ENCODE peak calls at places on chromosomes 6 and 20, in four cellular contexts. T, D, F and M are unnamed samples.

GRCh38 chr6:168163096-168163731 is 84.2 kb upstream of the FRMD1 start:
- DNase-seq in D (peak), F (no peak), T (no peak), M (no peak)

GRCh38 chr20:8853805-8854338 is 215.0 kb upstream of the PLCB4 start:
- DNase-seq in T (peak), F (no peak), D (peak), M (peak)

GRCh38 chr20:48659888-48660287 is 167.9 kb downstream of the PREX1 start:
- DNase-seq in D (no peak), F (no peak), T (no peak), M (peak)

GRCh38 chr20:62780696-62781095 is 15.6 kb upstream of the MRGBP start:
- DNase-seq in T (no peak), D (no peak), F (no peak), M (no peak)

GRCh38 chr6:128557086-128557485 is 36.7 kb upstream of the PTPRK start:
- DNase-seq in T (no peak), D (peak), F (no peak), M (no peak)

GRCh38 chr6:28948782-28949486 is 25.1 kb upstream of the TRIM27 start:
- DNase-seq in F (no peak), T (no peak), D (no peak), M (no peak)

GRCh38 chr6:125193208-125193607 is 39.6 kb downstream of the TPD52L1 start:
- DNase-seq in T (no peak), F (no peak), D (no peak), M (peak)

GRCh38 chr20:33689973-33690372 is 3.8 kb upstream of the E2F1 start:
- DNase-seq in F (no peak), T (no peak), D (peak), M (no peak)

GRCh38 chr20:36384022-36384619 is 78.0 kb downstream of the DLGAP4 start:
- DNase-seq in T (peak), F (no peak), D (peak), M (peak)

GRCh38 chr20:34705383-34706021 is 1.4 kb downstream of the TP53INP2 start:
- DNase-seq in D (peak), F (no peak), T (no peak), M (peak)

GRCh38 chr20:46021361-46022359 is 7.4 kb upstream of the SLC12A5 start:
- DNase-seq in F (no peak), T (peak), D (no peak), M (peak)

GRCh38 chr20:6780414-6780813 is 12.9 kb downstream of the BMP2 start:
- DNase-seq in T (no peak), F (no peak), D (no peak), M (no peak)

GRCh38 chr6:44473393-44473792 is 85.9 kb downstream of the CDC5L start:
- DNase-seq in T (no peak), D (no peak), F (no peak), M (no peak)

GRCh38 chr6:9138856-9139426 is 703.6 kb upstream of the SLC35B3 start:
- DNase-seq in D (no peak), T (peak), F (no peak), M (peak)

GRCh38 chr6:132496519-132497180 is 16.3 kb downstream of the STX7 start:
- DNase-seq in T (no peak), D (no peak), F (no peak), M (no peak)

GRCh38 chr6:151806757-151807512 is 547 bp upstream of the ESR1 start:
- DNase-seq in F (no peak), D (peak), T (no peak), M (no peak)

GRCh38 chr6:138231399-138231886 is 13.2 kb upstream of the PBOV1 start:
- DNase-seq in D (no peak), F (no peak), T (no peak), M (no peak)

GRCh38 chr20:40687384-40688128 is 1.5 kb downstream of the MAFB start:
- DNase-seq in T (peak), D (peak), F (peak), M (peak)

GRCh38 chr20:58173091-58173490 is 55.4 kb downstream of the ANKRD60 start:
- DNase-seq in D (no peak), T (no peak), F (no peak), M (no peak)

GRCh38 chr20:36521526-36521925 is 19.8 kb upstream of the MYL9 start:
- DNase-seq in T (no peak), D (no peak), F (no peak), M (no peak)

GRCh38 chr6:88166493-88166900 is 350 bp upstream of the CNR1 start:
- DNase-seq in D (no peak), T (no peak), F (peak), M (no peak)

GRCh38 chr20:19341348-19342053 is 129.1 kb downstream of the SLC24A3 start:
- DNase-seq in D (no peak), F (no peak), T (no peak), M (no peak)

GRCh38 chr20:47780990-47781389 is 4.3 kb downstream of the SULF2 start:
- DNase-seq in D (no peak), T (no peak), F (no peak), M (no peak)

GRCh38 chr6:135145509-135145865 is 35.6 kb upstream of the MYB start:
- DNase-seq in D (peak), T (no peak), F (no peak), M (no peak)

GRCh38 chr6:107653183-107653580 is 163.3 kb downstream of the SOBP start:
- DNase-seq in D (no peak), F (peak), T (no peak), M (no peak)

GRCh38 chr6:1047926-1048595 is 263.8 kb upstream of the FOXQ1 start:
- DNase-seq in F (no peak), D (peak), T (no peak), M (no peak)

GRCh38 chr20:59014680-59015389 is 4.4 kb upstream of the TUBB1 start:
- DNase-seq in F (no peak), T (no peak), D (no peak), M (no peak)

GRCh38 chr6:12017263-12017662 is 5.2 kb downstream of the HIVEP1 start:
- DNase-seq in F (no peak), D (no peak), T (no peak), M (no peak)

GRCh38 chr6:50087231-50087954 is 37.7 kb upstream of the DEFB112 start:
- DNase-seq in T (no peak), D (peak), F (no peak), M (peak)

GRCh38 chr20:1952737-1953530 is 40.9 kb downstream of the PDYN start:
- DNase-seq in D (no peak), T (peak), F (no peak), M (no peak)

GRCh38 chr6:12717356-12717755 is 789 bp downstream of the PHACTR1 start:
- DNase-seq in T (peak), F (no peak), D (no peak), M (no peak)

GRCh38 chr20:19867074-19867473 is 109.0 kb downstream of the RIN2 start:
- DNase-seq in F (no peak), D (peak), T (no peak), M (peak)

GRCh38 chr6:63452117-63452516 is 120.2 kb upstream of the LOC128125822 start:
- DNase-seq in F (no peak), T (no peak), D (peak), M (peak)

GRCh38 chr6:3857822-3858221 is 8.6 kb downstream of the FAM50B start:
- DNase-seq in F (no peak), D (no peak), T (no peak), M (no peak)

GRCh38 chr20:22456109-22456508 is 128.3 kb downstream of the FOXA2 start:
- DNase-seq in T (no peak), D (no peak), F (no peak), M (no peak)

GRCh38 chr20:63448050-63448449 is 24.4 kb downstream of the KCNQ2 start:
- DNase-seq in D (no peak), F (no peak), T (no peak), M (no peak)

GRCh38 chr6:44649365-44650025 is 262.0 kb downstream of the CDC5L start:
- DNase-seq in D (peak), F (no peak), T (no peak), M (peak)

DNA sequence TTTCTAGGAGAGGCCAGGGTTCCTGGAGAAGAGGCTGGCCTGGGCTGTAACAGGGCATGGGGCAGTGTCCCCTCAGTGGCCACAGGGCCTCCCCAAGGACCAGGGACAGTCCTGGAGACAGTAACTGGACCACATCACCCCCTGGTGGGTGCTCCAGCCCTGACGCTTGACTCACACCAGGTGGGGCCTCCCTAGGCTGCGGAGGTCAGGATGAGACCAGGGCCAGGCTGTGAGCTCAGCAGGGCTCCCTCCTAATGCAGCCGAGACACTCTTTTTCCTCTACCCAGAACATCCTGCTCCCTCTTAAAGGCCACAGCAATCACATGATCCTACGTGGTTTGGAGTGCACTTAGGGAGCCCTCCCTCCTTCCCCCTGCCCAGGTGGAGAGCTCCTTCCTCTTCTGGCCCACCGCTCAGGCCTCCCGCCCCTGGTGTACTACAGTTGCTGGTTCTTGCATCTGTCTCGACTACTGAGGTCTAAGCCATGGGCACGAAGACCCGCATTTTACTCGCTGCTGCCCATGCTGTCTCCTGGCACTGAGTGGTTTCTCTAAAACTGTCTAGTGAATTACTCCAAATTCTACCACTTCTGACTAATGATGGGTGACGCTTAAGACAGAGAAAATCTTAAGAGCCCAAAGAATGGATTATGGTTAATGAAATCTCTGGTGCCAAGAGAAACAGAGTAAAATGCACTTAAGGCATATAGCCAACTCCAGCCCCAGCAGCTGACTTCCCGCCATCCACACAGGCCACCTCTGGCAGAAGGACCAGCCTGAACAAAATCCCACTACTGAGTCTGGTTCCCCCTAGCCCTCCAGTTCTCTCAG is 166.1 kb upstream of the CST7 start:
- DNase-seq in F (no peak), T (no peak), D (peak), M (no peak)
- TF ChIP-seq CTCF in F (no peak), T (peak), D (peak), M (no peak)

DNA sequence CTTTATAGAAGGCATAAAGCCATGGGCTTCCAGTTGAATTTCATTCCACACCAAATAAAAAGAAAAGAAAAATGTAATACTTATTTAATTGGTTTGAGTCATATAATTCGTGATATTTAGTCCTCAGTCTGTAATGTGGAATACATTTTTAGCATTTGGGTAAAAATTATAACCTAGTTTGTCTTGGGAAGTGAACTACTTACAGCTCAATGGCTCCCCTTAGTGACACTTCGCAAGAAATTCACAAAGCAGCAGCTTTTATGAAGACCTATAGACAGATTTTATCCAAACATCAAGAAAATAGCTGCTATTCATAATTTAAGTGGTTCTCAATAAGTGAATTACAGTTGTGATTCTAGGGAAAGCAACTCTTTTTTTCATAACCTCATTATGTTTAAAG is 72.1 kb downstream of the RSPO3 start:
- DNase-seq in F (no peak), T (peak), D (peak), M (peak)
- TF ChIP-seq CTCF in F (peak), T (peak), D (peak), M (peak)

GRCh38 chr6:99471638-99472037 is 43.6 kb downstream of the USP45 start:
- DNase-seq in F (no peak), T (no peak), D (no peak), M (no peak)

DNA sequence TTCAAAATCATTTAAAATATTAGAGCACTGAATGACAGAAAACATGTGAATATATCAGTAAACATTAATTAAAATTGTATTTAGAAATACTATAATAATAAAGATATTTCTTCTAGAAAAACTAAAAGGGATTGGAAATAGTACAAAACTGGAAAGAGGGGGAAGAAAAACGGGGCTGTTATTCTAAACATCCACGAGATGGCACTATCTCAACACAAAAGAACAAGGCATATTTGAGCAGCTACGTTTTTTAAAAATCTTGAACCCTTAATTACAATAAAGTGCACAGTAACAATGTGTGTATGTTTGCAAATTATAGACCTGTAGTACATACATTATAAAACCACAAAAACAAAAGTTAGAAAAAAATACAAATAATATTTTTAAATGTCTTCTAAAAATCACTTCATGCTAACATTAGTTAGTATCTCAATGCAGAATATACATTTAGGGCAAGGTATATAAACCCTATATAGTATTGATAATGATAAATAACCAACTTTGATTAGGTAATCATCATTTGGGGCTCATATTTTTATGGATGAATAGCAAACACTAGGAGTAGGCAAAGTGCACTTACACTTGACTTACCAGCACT is 42.5 kb upstream of the PNISR start:
- DNase-seq in F (no peak), T (peak), D (peak), M (peak)
- TF ChIP-seq CTCF in F (peak), T (peak), D (peak), M (peak)

GRCh38 chr20:52425253-52425652 is 233.7 kb upstream of the ZFP64 start:
- DNase-seq in F (no peak), T (peak), D (peak), M (no peak)

GRCh38 chr20:52422574-52423463 is 231.2 kb upstream of the ZFP64 start:
- DNase-seq in D (no peak), T (peak), F (no peak), M (no peak)

GRCh38 chr20:52427960-52428359 is 236.4 kb upstream of the ZFP64 start:
- DNase-seq in D (no peak), F (no peak), T (no peak), M (no peak)

GRCh38 chr20:52429029-52429428 is 237.4 kb upstream of the ZFP64 start:
- DNase-seq in F (no peak), T (no peak), D (no peak), M (no peak)

DNA sequence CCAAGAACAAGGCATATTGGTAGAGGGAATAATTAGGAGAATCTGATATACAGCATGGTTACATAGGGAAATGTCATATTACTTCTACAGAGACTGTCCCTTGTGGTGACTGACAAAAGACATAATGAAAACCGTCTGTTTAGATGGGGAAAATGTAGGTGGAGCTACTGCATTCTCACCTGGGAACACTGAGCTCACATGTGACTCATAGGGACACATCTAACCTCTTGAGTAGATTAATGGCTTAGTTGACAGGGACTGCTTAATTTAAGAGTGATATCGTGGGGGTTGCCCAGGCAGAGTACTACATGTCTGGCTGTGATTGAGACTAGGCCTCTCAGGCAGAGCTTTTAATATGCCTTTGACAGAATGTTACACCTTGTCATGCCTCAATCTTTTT is 235.3 kb upstream of the ZFP64 start:
- DNase-seq in D (no peak), T (no peak), F (no peak), M (no peak)
- TF ChIP-seq CTCF in D (no peak), T (no peak), F (no peak), M (no peak)

DNA sequence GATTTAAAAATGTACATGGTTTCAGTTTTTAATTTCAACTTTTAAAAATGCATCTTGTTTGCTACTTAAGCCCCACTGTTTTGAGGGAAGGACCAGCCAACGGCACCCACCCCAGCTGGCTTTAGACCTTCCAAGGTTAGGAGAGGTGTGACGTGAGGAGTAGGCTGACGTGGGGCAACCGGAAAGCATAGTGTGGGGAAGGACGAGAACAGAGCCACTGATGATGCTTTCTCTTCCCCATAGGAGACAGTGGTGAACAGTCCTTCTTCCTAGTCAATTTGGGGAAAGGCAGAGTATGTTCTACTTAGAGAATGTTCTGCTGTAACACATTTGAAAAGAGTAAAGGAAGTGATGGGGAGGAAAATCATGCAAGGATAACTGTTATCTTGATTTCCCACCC is 4.4 kb downstream of the UST start:
- DNase-seq in T (no peak), D (no peak), F (no peak), M (peak)
- TF ChIP-seq CTCF in T (no peak), D (no peak), F (no peak), M (no peak)